ENCODE peak calls at places on chromosomes 2 and 18, in nine cellular contexts. W is kidney glomerular epithelial cell, K is fibroblast of the conjunctiva, M is T-helper 1 cell, F is NCI-H1436, R is endothelial cell, I is HFFc6, C is non-pigmented ciliary epithelial cell, Q is midbrain. P is an unnamed sample.

GRCh38 chr18:44715841-44716240 is 35.2 kb downstream of the SETBP1 start:
- DNase-seq in W (no peak), K (no peak), M (no peak), F (no peak), R (no peak), I (no peak), C (no peak), Q (no peak), P (no peak)

GRCh38 chr2:71889991-71890684 is 257.5 kb downstream of the CYP26B1 start:
- DNase-seq in W (no peak), K (peak; percentile 91), M (no peak), F (no peak), R (no peak), I (peak; percentile 77), C (peak; percentile 74), Q (no peak), P (no peak)

GRCh38 chr2:43024515-43024962 is 201.9 kb downstream of the ZFP36L2 start:
- DNase-seq in W (peak; percentile 23), K (peak; percentile 34), M (no peak), F (no peak), R (peak; percentile 78), I (peak; percentile 18), C (no peak), Q (peak; percentile 77), P (peak; percentile 66)

GRCh38 chr2:65754219-65754618 is 321.8 kb upstream of the SPRED2 start:
- DNase-seq in W (peak; percentile 28), K (no peak), M (no peak), F (no peak), R (no peak), I (no peak), C (peak; percentile 10), Q (no peak), P (no peak)

GRCh38 chr18:69567813-69568488 is 167.3 kb downstream of the DOK6 start:
- DNase-seq in W (no peak), K (no peak), M (no peak), F (no peak), R (no peak), I (no peak), C (no peak), Q (no peak), P (no peak)

GRCh38 chr2:51795248-51795888 is 763.4 kb upstream of the NRXN1 start:
- DNase-seq in W (no peak), K (no peak), M (no peak), F (no peak), R (peak; percentile 42), I (no peak), C (no peak), Q (no peak), P (no peak)

GRCh38 chr2:69623236-69623635 is 20.3 kb downstream of the AAK1 start:
- DNase-seq in W (no peak), K (no peak), M (no peak), F (no peak), R (no peak), I (no peak), C (no peak), Q (no peak), P (no peak)

GRCh38 chr18:31203086-31203793 is 40.6 kb upstream of the DSC1 start:
- DNase-seq in W (no peak), K (no peak), M (no peak), F (no peak), R (no peak), I (no peak), C (no peak), Q (no peak), P (no peak)

GRCh38 chr18:35231052-35231451 is 9.8 kb upstream of the ZNF397 start:
- DNase-seq in W (peak; percentile 70), K (peak; percentile 42), M (peak; percentile 47), F (peak; percentile 69), R (peak; percentile 82), I (peak; percentile 60), C (no peak), Q (peak; percentile 90), P (peak; percentile 29)

GRCh38 chr2:236823976-236824375 is 254.4 kb downstream of the ACKR3 start:
- DNase-seq in W (no peak), K (no peak), M (no peak), F (no peak), R (no peak), I (no peak), C (no peak), Q (no peak), P (no peak)

GRCh38 chr2:8202139-8202538 is 479.7 kb upstream of the ID2 start:
- DNase-seq in W (peak; percentile 11), K (no peak), M (no peak), F (peak; percentile 74), R (no peak), I (no peak), C (no peak), Q (no peak), P (no peak)

GRCh38 chr2:159285929-159286708 is at the start of gene WDSUB1:
- DNase-seq in W (peak; percentile 42), K (no peak), M (no peak), F (no peak), R (peak; percentile 55), I (peak; percentile 46), C (no peak), Q (peak; percentile 64), P (peak; percentile 49)

GRCh38 chr2:4192119-4192518 is 488.7 kb downstream of the DCDC2C start:
- DNase-seq in W (no peak), K (no peak), M (no peak), F (no peak), R (no peak), I (no peak), C (no peak), Q (no peak), P (no peak)

GRCh38 chr2:119311371-119311770 is 55.3 kb downstream of the C2orf76 start:
- DNase-seq in W (no peak), K (no peak), M (no peak), F (no peak), R (no peak), I (no peak), C (no peak), Q (no peak), P (no peak)

GRCh38 chr2:239198221-239198620 is 202.6 kb downstream of the HDAC4 start:
- DNase-seq in W (no peak), K (no peak), M (no peak), F (no peak), R (no peak), I (no peak), C (no peak), Q (no peak), P (no peak)

GRCh38 chr18:13620818-13621445 is 105.4 kb downstream of the FAM210A start:
- DNase-seq in W (no peak), K (no peak), M (no peak), F (no peak), R (no peak), I (no peak), C (no peak), Q (no peak), P (no peak)

GRCh38 chr2:237073552-237073951 is 12.1 kb upstream of the COPS8 start:
- DNase-seq in W (no peak), K (no peak), M (no peak), F (no peak), R (no peak), I (peak; percentile 69), C (peak; percentile 60), Q (no peak), P (no peak)

GRCh38 chr2:135600915-135601314 is 69.6 kb downstream of the R3HDM1 start:
- DNase-seq in W (no peak), K (no peak), M (no peak), F (no peak), R (no peak), I (no peak), C (no peak), Q (no peak), P (no peak)

P was measured in hypothalamus.